ENCODE peak calls at places on chromosomes 13 and 19, in four cellular contexts. Y is HepG2, T is K562, K is WTC11. B is an unnamed sample.

GRCh38 chr19:49793561-49793840 is 19.6 kb downstream of the FUZ start:
- DNase-seq in Y (no peak), K (no peak), T (no peak), B (no peak)

GRCh38 chr13:91946498-91947070 is 548.2 kb downstream of the GPC5 start:
- DNase-seq in Y (peak), K (no peak), T (no peak), B (peak)

GRCh38 chr19:5903054-5903501 is 512 bp downstream of the NDUFA11 start:
- DNase-seq in K (no peak), T (peak), Y (no peak), B (no peak)

GRCh38 chr13:71378992-71379905 is 487.8 kb downstream of the DACH1 start:
- DNase-seq in Y (no peak), T (no peak), K (no peak), B (no peak)

GRCh38 chr13:86810385-86810784 is 860.8 kb upstream of the SLITRK5 start:
- DNase-seq in Y (no peak), T (no peak), K (no peak), B (no peak)

GRCh38 chr13:29566206-29566605 is 29.3 kb downstream of the SLC7A1 start:
- DNase-seq in Y (no peak), K (no peak), T (no peak), B (no peak)

GRCh38 chr13:21674271-21675009 is 3.6 kb downstream of the FGF9 start:
- DNase-seq in K (peak), Y (no peak), T (peak), B (peak)

GRCh38 chr19:38012944-38013343 is 105.9 kb downstream of the SIPA1L3 start:
- DNase-seq in T (no peak), K (peak), Y (no peak), B (no peak)

GRCh38 chr19:1847684-1848398 is 442 bp downstream of the REXO1 start:
- DNase-seq in T (peak), Y (peak), K (no peak), B (peak)

GRCh38 chr13:94173312-94173854 is 306.1 kb downstream of the DCT start:
- DNase-seq in Y (no peak), T (no peak), K (no peak), B (no peak)

GRCh38 chr19:41706741-41707501 is 1.5 kb upstream of the CEACAM5 start:
- DNase-seq in Y (peak), K (peak), T (peak), B (peak)

GRCh38 chr19:46373573-46374359 is 26.9 kb downstream of the PPP5C start:
- DNase-seq in Y (no peak), T (no peak), K (peak), B (no peak)

GRCh38 chr19:28966737-28967401 is 246.1 kb downstream of the UQCRFS1 start:
- DNase-seq in Y (no peak), K (no peak), T (no peak), B (no peak)

GRCh38 chr19:5503598-5503997 is 48.4 kb downstream of the ZNRF4 start:
- DNase-seq in Y (no peak), T (no peak), K (no peak), B (no peak)

GRCh38 chr19:15404780-15405211 is 14.0 kb downstream of the AKAP8L start:
- DNase-seq in T (no peak), K (no peak), Y (no peak), B (no peak)

GRCh38 chr13:44176173-44176572 is 197.5 kb upstream of the SERP2 start:
- DNase-seq in K (no peak), T (no peak), Y (no peak), B (no peak)

GRCh38 chr13:90803210-90803609 is 544.3 kb upstream of the MIR17HG start:
- DNase-seq in T (no peak), K (no peak), Y (no peak), B (no peak)

GRCh38 chr13:90797335-90797734 is 550.2 kb upstream of the MIR17HG start:
- DNase-seq in T (no peak), Y (no peak), K (no peak), B (no peak)

GRCh38 chr13:90801621-90802020 is 545.9 kb upstream of the MIR17HG start:
- DNase-seq in T (no peak), Y (no peak), K (no peak), B (no peak)

GRCh38 chr13:90800082-90800746 is 547.3 kb upstream of the MIR17HG start:
- DNase-seq in Y (no peak), K (no peak), T (no peak), B (no peak)
- TF ChIP-seq ELF4 in Y (no peak), K (no peak), T (no peak), B (no peak)

GRCh38 chr13:113586661-113587479 is 2.3 kb downstream of the TFDP1 start:
- DNase-seq in T (no peak), Y (no peak), K (no peak), B (no peak)
- TF ChIP-seq ELF4 in T (no peak), Y (no peak), K (no peak), B (no peak)

GRCh38 chr13:51564671-51565070 is 19.6 kb upstream of the WDFY2 start:
- DNase-seq in Y (no peak), K (no peak), T (no peak), B (no peak)

GRCh38 chr13:51564252-51564651 is 20.0 kb upstream of the WDFY2 start:
- DNase-seq in Y (no peak), T (no peak), K (no peak), B (no peak)

GRCh38 chr13:51560336-51560735 is 23.9 kb upstream of the WDFY2 start:
- DNase-seq in K (no peak), T (no peak), Y (no peak), B (no peak)

GRCh38 chr13:51559916-51560315 is 24.3 kb upstream of the WDFY2 start:
- DNase-seq in T (no peak), K (no peak), Y (no peak), B (no peak)

GRCh38 chr13:51562011-51562671 is 22.1 kb upstream of the WDFY2 start:
- DNase-seq in K (no peak), Y (no peak), T (no peak), B (no peak)
- TF ChIP-seq ELF4 in K (no peak), Y (no peak), T (no peak), B (no peak)

GRCh38 chr13:42076309-42076713 is 27.9 kb downstream of the DGKH start:
- DNase-seq in K (no peak), Y (no peak), T (no peak), B (peak)

GRCh38 chr13:42078113-42078769 is 29.8 kb downstream of the DGKH start:
- DNase-seq in T (no peak), K (no peak), Y (peak), B (no peak)

GRCh38 chr13:42075517-42075916 is 27.1 kb downstream of the DGKH start:
- DNase-seq in K (no peak), T (no peak), Y (no peak), B (no peak)

GRCh38 chr13:42071667-42072419 is 23.4 kb downstream of the DGKH start:
- DNase-seq in T (peak), Y (no peak), K (no peak), B (no peak)

DNA sequence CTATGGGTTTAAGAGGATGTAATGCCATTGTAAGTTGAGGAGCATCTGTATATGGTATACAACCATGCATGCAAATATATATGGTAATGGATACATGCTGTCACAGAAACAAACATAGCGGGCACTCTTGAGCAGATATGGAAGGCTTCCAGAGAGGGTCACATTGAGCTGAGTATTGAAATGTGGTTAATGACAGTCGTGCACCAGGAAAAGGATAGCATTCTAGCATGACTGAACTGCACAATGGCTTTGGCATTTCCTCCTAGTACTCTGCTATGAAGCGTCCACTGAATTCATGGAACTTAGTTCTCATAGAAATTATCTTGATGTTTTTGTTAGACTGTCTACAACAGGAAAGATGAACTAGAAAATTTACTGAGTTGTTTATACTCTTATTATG is 25.2 kb downstream of the DGKH start:
- DNase-seq in K (no peak), T (no peak), Y (no peak), B (no peak)
- TF ChIP-seq ELF4 in K (no peak), T (no peak), Y (no peak), B (no peak)

GRCh38 chr13:109273326-109273751 is 513.0 kb downstream of the IRS2 start:
- DNase-seq in K (no peak), T (no peak), Y (no peak), B (no peak)

GRCh38 chr13:109274188-109274821 is 512.1 kb downstream of the IRS2 start:
- DNase-seq in T (no peak), Y (no peak), K (peak), B (no peak)

GRCh38 chr13:109275390-109275789 is 511.0 kb downstream of the IRS2 start:
- DNase-seq in Y (no peak), T (no peak), K (no peak), B (no peak)

GRCh38 chr13:109276261-109276660 is 510.1 kb downstream of the IRS2 start:
- DNase-seq in T (no peak), Y (no peak), K (no peak), B (no peak)

DNA sequence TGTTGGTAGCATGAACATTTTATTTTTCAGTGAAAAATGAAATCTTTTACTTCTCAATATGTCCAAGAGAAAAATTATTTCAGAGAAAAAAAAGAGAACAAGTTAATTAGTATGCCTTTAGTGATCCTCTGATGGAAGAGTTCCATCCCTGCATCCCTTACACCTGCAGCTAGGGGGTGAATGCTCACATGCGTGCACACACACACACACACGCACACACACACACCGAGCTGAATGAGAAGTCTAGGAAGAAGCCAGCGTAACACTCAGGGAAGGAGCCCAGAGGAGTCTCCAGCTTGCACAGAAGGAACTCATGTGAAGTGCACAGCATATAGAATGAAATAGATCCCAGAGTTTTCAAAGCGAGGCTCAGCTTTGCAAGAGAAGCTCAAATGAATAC is 510.5 kb downstream of the IRS2 start:
- DNase-seq in Y (no peak), K (peak), T (no peak), B (no peak)
- TF ChIP-seq ELF4 in Y (no peak), K (no peak), T (no peak), B (no peak)

DNA sequence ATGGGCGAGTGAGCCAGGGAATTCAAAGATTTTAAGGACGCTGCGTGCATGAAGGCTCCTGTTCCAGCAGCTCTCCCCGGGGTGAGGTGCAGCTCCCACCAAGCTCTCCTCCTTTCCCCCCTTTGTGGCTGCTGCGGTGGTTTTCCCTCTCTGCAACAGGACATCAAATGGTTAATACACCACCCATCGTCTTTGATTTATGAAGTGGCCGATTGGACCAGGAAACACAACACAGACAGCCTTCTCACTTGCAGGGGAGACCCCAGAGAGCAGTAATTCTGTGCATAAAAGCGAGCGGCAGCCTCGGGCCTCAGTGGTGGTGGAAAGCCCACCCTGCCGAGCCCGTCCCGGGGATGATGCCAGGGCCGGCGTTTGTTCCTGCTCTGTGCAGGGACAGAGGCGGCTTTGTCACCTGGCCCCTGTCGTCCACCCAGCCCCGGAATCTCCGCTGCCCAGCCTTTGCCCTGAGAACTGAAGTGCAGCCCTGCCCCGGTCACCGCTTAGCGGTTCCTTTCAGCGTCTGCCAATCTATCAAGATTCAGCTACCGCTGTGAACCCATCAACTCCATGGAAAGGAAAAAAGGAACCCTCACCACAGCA is 184.5 kb downstream of the TSHZ3 start:
- DNase-seq in Y (no peak), K (no peak), T (no peak), B (no peak)
- TF ChIP-seq ELF4 in Y (no peak), K (no peak), T (no peak), B (no peak)

DNA sequence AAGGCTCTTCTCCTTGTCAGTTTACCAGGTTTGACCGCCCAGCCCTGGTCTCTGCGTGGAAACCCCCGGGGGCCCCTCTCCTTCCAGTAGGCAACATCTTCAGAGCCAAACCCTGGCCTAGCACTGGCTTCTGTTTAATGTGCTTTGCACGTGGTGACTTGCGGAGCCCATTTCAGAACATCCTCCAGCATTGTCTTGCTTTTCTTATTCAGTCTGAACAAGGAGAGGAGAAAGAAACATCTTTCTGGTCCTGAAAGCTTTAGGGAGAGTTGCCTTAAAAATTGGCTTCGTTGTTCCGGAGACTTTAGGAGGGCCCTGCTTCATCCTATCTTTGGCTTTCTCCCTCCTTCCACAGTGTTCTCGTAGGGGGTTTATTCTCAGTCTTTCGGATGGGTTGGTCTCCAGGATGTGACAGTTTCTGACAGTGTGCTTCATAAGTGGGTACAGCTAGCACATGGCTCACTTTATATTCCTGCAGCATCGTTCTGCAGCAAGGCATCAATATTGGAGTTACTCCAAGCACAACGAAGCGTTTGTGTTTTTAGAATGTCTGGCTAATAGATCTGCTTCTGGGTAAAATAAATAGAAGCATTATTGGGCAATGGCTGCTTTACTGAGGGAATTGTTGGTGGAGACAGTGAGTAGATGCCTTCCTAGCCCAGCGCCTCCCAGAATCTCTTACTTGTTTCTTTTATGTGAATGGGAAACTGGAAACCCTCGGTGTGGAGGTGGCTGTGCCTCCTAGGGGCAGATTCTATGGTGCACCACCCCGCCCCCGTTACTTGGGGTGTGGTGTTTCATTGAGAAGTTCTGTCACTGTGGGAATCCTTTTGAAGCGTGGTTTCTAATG is 1.8 kb downstream of the FARP1 start:
- DNase-seq in T (no peak), Y (peak), K (peak), B (peak)
- TF ChIP-seq ELF4 in T (no peak), Y (no peak), K (no peak), B (no peak)

DNA sequence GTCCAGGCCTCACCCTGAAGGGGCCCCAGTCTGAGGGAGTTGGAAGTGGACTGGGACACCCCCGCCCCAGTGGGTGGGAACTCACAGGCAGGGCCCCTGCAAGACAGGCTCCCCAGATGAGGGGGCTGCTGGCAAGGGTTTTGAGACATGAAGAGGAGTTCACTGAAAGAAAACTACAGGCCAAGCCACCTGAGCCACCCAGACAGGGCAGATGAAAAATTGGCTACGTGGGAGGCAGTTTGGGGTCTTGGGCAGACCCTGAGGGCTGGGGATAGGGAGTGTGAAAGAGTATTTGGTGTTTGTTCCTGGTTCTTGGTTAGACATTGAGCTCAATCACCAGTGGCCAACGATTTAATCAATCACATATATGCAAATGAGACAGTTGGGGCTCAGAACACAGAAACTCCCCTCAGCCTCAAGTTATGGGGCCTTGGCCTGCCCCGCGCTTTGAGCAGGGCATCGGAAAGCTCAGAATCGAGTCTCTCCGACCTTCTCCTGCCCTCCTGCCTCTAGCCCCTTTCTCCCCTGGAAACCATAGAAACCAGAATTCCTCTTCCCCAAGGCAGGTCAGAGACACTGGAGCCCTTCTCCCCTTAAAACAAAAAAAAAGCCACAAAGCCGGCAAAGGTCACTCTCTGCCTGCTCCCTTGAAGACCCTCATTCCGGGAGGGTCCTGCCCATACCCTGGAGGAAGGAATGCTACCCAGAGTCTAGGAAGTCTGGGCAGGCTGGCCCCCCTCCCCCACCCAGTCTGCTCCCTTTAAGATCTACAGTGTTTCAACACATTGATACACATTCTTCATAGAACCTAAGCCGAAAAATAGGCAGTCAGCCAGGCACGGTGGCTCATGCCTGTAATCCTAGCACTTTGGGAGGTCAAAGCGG is 1.3 kb upstream of the ISYNA1 start:
- DNase-seq in K (no peak), Y (peak), T (no peak), B (no peak)
- TF ChIP-seq ELF4 in K (no peak), Y (no peak), T (no peak), B (no peak)

GRCh38 chr13:111051656-111052232 is 63.4 kb upstream of the ARHGEF7 start:
- DNase-seq in T (no peak), K (no peak), Y (no peak), B (no peak)

GRCh38 chr13:111048387-111048786 is 66.7 kb upstream of the ARHGEF7 start:
- DNase-seq in Y (no peak), T (no peak), K (no peak), B (no peak)

GRCh38 chr13:111050539-111050879 is 64.6 kb upstream of the ARHGEF7 start:
- DNase-seq in Y (no peak), K (no peak), T (no peak), B (no peak)

GRCh38 chr13:111051041-111051440 is 64.1 kb upstream of the ARHGEF7 start:
- DNase-seq in T (no peak), K (no peak), Y (no peak), B (no peak)

DNA sequence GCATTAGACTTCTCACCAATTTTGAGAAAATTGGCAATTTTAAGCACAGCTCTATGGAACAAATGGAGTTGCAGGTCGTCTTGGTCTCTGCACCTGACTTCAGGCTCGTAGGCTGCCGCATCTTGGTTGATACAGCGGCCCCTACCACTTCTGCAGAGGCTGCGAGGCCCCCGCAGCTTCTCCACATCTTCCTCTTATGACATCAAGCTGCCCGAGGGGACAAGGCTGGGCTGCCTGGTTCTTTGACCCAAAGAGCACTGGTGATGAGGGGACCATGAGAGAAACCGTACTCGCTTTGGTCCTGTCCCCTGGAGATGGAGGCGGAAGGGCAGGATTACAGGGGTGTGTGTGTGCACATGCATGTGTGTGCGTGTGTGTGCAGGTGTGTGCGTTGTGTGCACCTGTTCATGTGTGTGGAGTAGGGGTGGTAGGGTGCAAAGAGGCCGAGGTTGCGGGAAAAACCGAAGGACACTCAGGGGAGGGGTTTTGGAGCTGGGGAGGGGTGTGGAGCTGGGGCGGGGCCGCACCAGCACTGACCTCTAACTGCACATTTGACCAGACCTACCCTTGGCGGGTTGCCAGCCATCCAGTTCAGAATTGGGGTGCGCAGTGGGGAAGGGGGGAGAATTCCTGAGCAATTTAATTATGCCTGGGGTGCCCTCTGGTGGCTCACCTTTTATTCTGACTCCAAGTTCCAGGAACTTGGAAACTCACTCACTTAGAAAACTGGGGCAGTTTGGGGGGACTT is 65.1 kb upstream of the ARHGEF7 start:
- DNase-seq in Y (no peak), T (peak), K (peak), B (no peak)
- TF ChIP-seq ELF4 in Y (no peak), T (no peak), K (no peak), B (no peak)

GRCh38 chr13:112370311-112370710 is 5.8 kb upstream of the SPACA7 start:
- DNase-seq in K (no peak), Y (no peak), T (no peak), B (no peak)
- TF ChIP-seq ELF4 in K (no peak), Y (no peak), T (no peak), B (no peak)

B was measured in HEK293T.